ENCODE peak calls at places on chromosome 7, in seven cellular contexts. C is A549; B is CD8-positive, alpha-beta T cell; G is stomach; I is GM23248; H is coronary artery; Z is IMR-90. J is an unnamed sample.

GRCh38 chr7:751826-752225 is 24.7 kb upstream of the PRKAR1B start:
- DNase-seq in Z (no peak), H (no peak), C (no peak), I (no peak), G (no peak), B (no peak), J (no peak)

GRCh38 chr7:693280-693679 is 33.2 kb upstream of the DNAAF5 start:
- DNase-seq in H (peak; percentile 29), Z (no peak), C (no peak), B (no peak), I (no peak), G (no peak), J (no peak)

GRCh38 chr7:85041599-85042216 is 145.1 kb downstream of the SEMA3D start:
- DNase-seq in Z (peak; percentile 69), B (no peak), C (peak; percentile 17), G (peak; percentile 82), I (peak; percentile 74), H (no peak), J (peak; percentile 20)

GRCh38 chr7:71867626-71868025 is 544.5 kb downstream of the CALN1 start:
- DNase-seq in H (no peak), G (no peak), C (no peak), I (no peak), Z (no peak), B (no peak), J (no peak)

GRCh38 chr7:152492952-152493351 is 57.1 kb upstream of the KMT2C start:
- DNase-seq in G (no peak), H (no peak), B (no peak), C (no peak), I (no peak), Z (no peak), J (no peak)

GRCh38 chr7:67918158-67918557 is 921.5 kb downstream of the TYW1 start:
- DNase-seq in Z (no peak), I (no peak), G (no peak), H (no peak), C (peak; percentile 26), B (no peak), J (no peak)

GRCh38 chr7:134818568-134819345 is 39.3 kb downstream of the CALD1 start:
- DNase-seq in C (no peak), G (no peak), H (no peak), B (no peak), Z (no peak), I (no peak), J (no peak)

GRCh38 chr7:111014074-111014473 is 76.9 kb upstream of the LRRN3 start:
- DNase-seq in G (no peak), B (no peak), I (no peak), H (no peak), C (no peak), Z (peak; percentile 9), J (no peak)

GRCh38 chr7:27242580-27243339 is at the start of gene EVX1:
- DNase-seq in H (no peak), B (peak; percentile 71), I (peak; percentile 50), G (no peak), Z (peak; percentile 8), C (no peak), J (no peak)

GRCh38 chr7:11642841-11643240 is 189.2 kb downstream of the THSD7A start:
- DNase-seq in B (no peak), Z (no peak), H (no peak), G (no peak), C (no peak), I (no peak), J (no peak)

GRCh38 chr7:66668112-66668511 is 39.4 kb downstream of the KCTD7 start:
- DNase-seq in Z (no peak), C (no peak), H (no peak), B (no peak), I (no peak), G (no peak), J (no peak)

GRCh38 chr7:106717997-106718871 is 57.3 kb upstream of the CCDC71L start:
- DNase-seq in I (peak; percentile 99), H (no peak), C (peak; percentile 46), G (peak; percentile 28), Z (peak; percentile 98), B (peak; percentile 51), J (no peak)

GRCh38 chr7:66720571-66720970 is 20.0 kb upstream of the RABGEF1 start:
- DNase-seq in I (no peak), C (no peak), Z (no peak), H (no peak), B (no peak), G (no peak), J (no peak)

GRCh38 chr7:102874166-102874829 is 38.5 kb upstream of the LRRC17 start:
- DNase-seq in H (no peak), B (no peak), G (no peak), Z (peak; percentile 94), C (peak; percentile 61), I (peak; percentile 83), J (no peak)

GRCh38 chr7:47391726-47392125 is 190.2 kb downstream of the TNS3 start:
- DNase-seq in Z (no peak), B (no peak), C (no peak), I (no peak), H (peak; percentile 68), G (no peak), J (no peak)

GRCh38 chr7:111486472-111487142 is 75.7 kb downstream of the IMMP2L start:
- DNase-seq in C (peak; percentile 55), I (peak; percentile 76), B (no peak), Z (peak; percentile 67), H (no peak), G (no peak), J (no peak)

GRCh38 chr7:150947761-150948680 is 30.1 kb downstream of the KCNH2 start:
- DNase-seq in C (no peak), I (no peak), B (no peak), Z (no peak), H (no peak), G (no peak), J (no peak)

GRCh38 chr7:143279186-143280098 is 5.3 kb upstream of the TMEM139 start:
- DNase-seq in Z (peak; percentile 68), B (no peak), C (peak; percentile 27), I (peak; percentile 84), G (no peak), H (no peak), J (no peak)

GRCh38 chr7:67484244-67484751 is 487.7 kb downstream of the TYW1 start:
- DNase-seq in B (no peak), I (peak; percentile 75), H (no peak), Z (peak; percentile 56), G (peak; percentile 45), C (peak; percentile 64), J (peak; percentile 20)

GRCh38 chr7:116771640-116772039 is 90.7 kb upstream of the CAPZA2 start:
- DNase-seq in Z (no peak), G (no peak), B (no peak), C (no peak), H (no peak), I (no peak), J (no peak)

GRCh38 chr7:105649727-105650381 is 68.6 kb upstream of the EFCAB10 start:
- DNase-seq in H (no peak), I (peak; percentile 84), G (no peak), C (no peak), B (no peak), Z (peak; percentile 75), J (no peak)

GRCh38 chr7:111330235-111330523 is 232.1 kb downstream of the IMMP2L start:
- DNase-seq in H (no peak), Z (no peak), I (no peak), G (no peak), B (no peak), C (no peak), J (no peak)

GRCh38 chr7:159126496-159127345 is 17.9 kb downstream of the VIPR2 start:
- DNase-seq in Z (no peak), G (peak; percentile 16), B (no peak), C (no peak), I (no peak), H (peak; percentile 56), J (no peak)

GRCh38 chr7:80060218-80060806 is 74.3 kb upstream of the GNAI1 start:
- DNase-seq in I (peak; percentile 64), Z (peak; percentile 82), G (no peak), B (no peak), H (no peak), C (peak; percentile 17), J (no peak)

GRCh38 chr7:89770156-89770555 is 384.1 kb upstream of the STEAP1 start:
- DNase-seq in I (no peak), Z (no peak), H (no peak), G (no peak), B (no peak), C (no peak), J (no peak)

GRCh38 chr7:55100962-55101327 is 82.1 kb downstream of the EGFR start:
- DNase-seq in H (no peak), G (no peak), B (no peak), Z (no peak), I (no peak), C (no peak), J (no peak)

GRCh38 chr7:125747966-125748365 is 818.3 kb upstream of the POT1 start:
- DNase-seq in Z (no peak), I (no peak), B (no peak), H (no peak), G (no peak), C (no peak), J (no peak)

GRCh38 chr7:17320102-17320497 is 21.6 kb downstream of the AHR start:
- DNase-seq in I (peak; percentile 42), C (no peak), H (no peak), Z (peak; percentile 38), B (no peak), G (no peak), J (no peak)
- H3K27ac ChIP-seq in I (peak overlapping the region; percentile 22), C (peak overlapping the region; percentile 73), H (no peak overlapping the region), Z (no peak overlapping the region), B (no peak overlapping the region), G (no peak overlapping the region), J (no peak overlapping the region)

DNA sequence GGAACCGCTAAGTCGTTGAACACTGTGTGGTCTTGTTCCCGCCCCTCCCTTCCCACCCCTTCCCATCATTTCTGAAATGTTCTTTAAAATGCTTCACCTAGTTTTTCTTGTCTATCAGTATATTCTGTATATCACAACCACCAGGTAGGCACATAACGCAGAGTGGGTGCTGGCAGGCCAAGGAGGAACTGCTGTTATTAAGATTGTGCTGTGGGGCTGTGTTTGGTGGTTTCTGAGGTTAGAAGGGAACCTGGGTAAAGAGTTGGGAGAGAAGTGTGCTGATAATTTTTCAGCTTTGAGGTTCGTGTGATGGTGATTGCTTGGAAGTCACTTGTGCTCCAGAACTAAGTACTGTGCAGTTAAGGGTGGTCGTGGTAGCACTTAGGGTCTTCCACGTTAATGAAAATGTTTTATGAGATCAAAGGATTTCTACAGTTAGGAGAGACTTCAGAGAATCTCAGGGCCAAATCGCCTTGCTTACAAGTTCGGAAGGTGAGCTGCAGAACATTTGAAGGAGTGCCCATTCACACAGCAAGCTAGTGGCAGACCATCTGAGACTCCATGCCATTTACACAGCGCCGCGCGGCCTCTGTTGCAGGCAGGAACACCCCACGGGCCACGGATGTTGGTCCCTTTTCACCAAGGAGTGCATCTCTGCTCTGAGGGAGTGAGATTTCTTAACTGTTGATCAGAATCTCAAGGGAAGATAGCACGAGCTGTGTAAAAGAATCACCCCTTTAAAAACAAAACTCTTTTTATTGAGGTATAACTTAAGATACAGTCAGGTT is 1.6 kb downstream of the UBE3C start:
- DNase-seq in I (peak; percentile 15), C (no peak), B (no peak), Z (no peak), H (no peak), G (no peak), J (no peak)
- H3K27ac ChIP-seq in I (peak overlapping the region; percentile 75), C (peak overlapping the region; percentile 99), B (no peak overlapping the region), Z (peak overlapping the region; percentile 15), H (no peak overlapping the region), G (peak overlapping the region; percentile 95), J (no peak overlapping the region)

GRCh38 chr7:108026116-108026515 is 23.2 kb upstream of the LAMB1 start:
- DNase-seq in C (no peak), I (no peak), H (no peak), G (no peak), B (no peak), Z (no peak), J (no peak)
- H3K27ac ChIP-seq in C (no peak overlapping the region), I (no peak overlapping the region), H (no peak overlapping the region), G (no peak overlapping the region), B (no peak overlapping the region), Z (no peak overlapping the region), J (no peak overlapping the region)

GRCh38 chr7:29109815-29110385 is 36.4 kb downstream of the CPVL start:
- DNase-seq in I (no peak), H (no peak), C (no peak), Z (no peak), G (no peak), B (no peak), J (no peak)
- H3K27ac ChIP-seq in I (no peak overlapping the region), H (no peak overlapping the region), C (no peak overlapping the region), Z (no peak overlapping the region), G (no peak overlapping the region), B (no peak overlapping the region), J (no peak overlapping the region)

J was measured in caudate nucleus.